ENCODE peak calls at places on chromosomes 2 and 18, in ten cellular contexts. D is iris pigment epithelial cell; A is AG10803; O is coronary artery; P is NCI-H69; S is T-helper 9 cell; W is activated CD4-positive, alpha-beta T cell treated with anti-CD3 and anti-CD28 coated beads, Interleukin-2, amount 10 ng/mL, durations not matched to agents 7 days and 5 days; C is SHP77; J is NCI-H510A treated with DMSO at 0.1 percent for 48 hours; F is MM.1S. K is an unnamed sample.

GRCh38 chr2:105522645-105523044 is 123.8 kb upstream of the FHL2 start:
- DNase-seq in S (no peak), A (peak; percentile 36), F (peak; percentile 15), O (no peak), C (no peak), P (no peak), D (peak; percentile 10), W (no peak), J (no peak), K (no peak)

GRCh38 chr2:36549063-36549662 is 48.8 kb downstream of the FEZ2 start:
- DNase-seq in S (no peak), P (no peak), A (no peak), D (peak; percentile 32), J (no peak), O (no peak), C (no peak), W (peak; percentile 10), F (no peak), K (no peak)

GRCh38 chr2:182504903-182505302 is 78.1 kb upstream of the PDE1A start:
- DNase-seq in P (no peak), J (no peak), F (no peak), W (no peak), O (no peak), S (no peak), D (peak; percentile 95), C (no peak), A (peak; percentile 64), K (no peak)

GRCh38 chr18:43876286-43877082 is 599.2 kb upstream of the SYT4 start:
- DNase-seq in A (no peak), S (no peak), D (peak; percentile 36), O (no peak), J (no peak), F (no peak), P (no peak), W (no peak), C (no peak), K (no peak)

GRCh38 chr2:98448441-98449145 is 3.9 kb downstream of the INPP4A start:
- DNase-seq in O (no peak), C (no peak), A (no peak), F (peak; percentile 87), W (peak; percentile 69), P (peak; percentile 5), D (no peak), S (no peak), J (no peak), K (peak; percentile 72)

GRCh38 chr2:220434365-220434764 is 806.9 kb downstream of the SLC4A3 start:
- DNase-seq in O (no peak), S (no peak), F (no peak), W (no peak), P (no peak), D (peak; percentile 84), A (no peak), J (no peak), C (no peak), K (no peak)

GRCh38 chr2:128644156-128644555 is 325.5 kb upstream of the HS6ST1 start:
- DNase-seq in A (no peak), D (no peak), W (no peak), S (no peak), O (no peak), P (no peak), C (no peak), J (no peak), F (no peak), K (no peak)

GRCh38 chr18:79405781-79406575 is 10.2 kb downstream of the NFATC1 start:
- DNase-seq in F (no peak), W (peak; percentile 91), P (no peak), J (no peak), S (peak; percentile 80), O (no peak), D (peak; percentile 34), C (no peak), A (no peak), K (peak; percentile 95)

GRCh38 chr2:17035010-17035409 is 369.4 kb upstream of the CYRIA start:
- DNase-seq in O (no peak), D (peak; percentile 80), F (no peak), S (no peak), A (peak; percentile 25), C (no peak), W (no peak), P (no peak), J (no peak), K (no peak)

GRCh38 chr2:98608962-98609604 is 694 bp downstream of the UNC50 start:
- DNase-seq in W (no peak), O (no peak), S (peak; percentile 5), A (peak; percentile 56), J (no peak), C (no peak), F (peak; percentile 12), P (peak; percentile 9), D (peak; percentile 67), K (no peak)

GRCh38 chr2:143730155-143730949 is 601.1 kb downstream of the ARHGAP15 start:
- DNase-seq in F (no peak), D (peak; percentile 14), C (no peak), J (no peak), P (peak; percentile 0), O (no peak), W (peak; percentile 10), A (peak; percentile 47), S (no peak), K (peak; percentile 21)

GRCh38 chr2:121266543-121267106 is 18.4 kb downstream of the TFCP2L1 start:
- DNase-seq in S (no peak), W (no peak), A (no peak), P (no peak), J (no peak), D (no peak), F (no peak), C (no peak), O (no peak), K (no peak)

GRCh38 chr2:240983361-240983995 is 14.9 kb upstream of the SNED1 start:
- DNase-seq in P (peak; percentile 84), J (peak; percentile 61), A (no peak), S (no peak), O (no peak), C (no peak), F (no peak), W (peak; percentile 36), D (peak; percentile 57), K (peak; percentile 55)

GRCh38 chr18:57781128-57781463 is 22.0 kb downstream of the ATP8B1 start:
- DNase-seq in C (no peak), J (no peak), O (no peak), D (no peak), A (no peak), F (no peak), S (no peak), P (no peak), W (no peak), K (no peak)

GRCh38 chr18:75207298-75208054 is 1.5 kb downstream of the PTGR3 start:
- DNase-seq in P (peak; percentile 70), D (peak; percentile 45), J (peak; percentile 51), S (no peak), W (no peak), F (no peak), A (peak; percentile 51), C (no peak), O (no peak), K (no peak)

GRCh38 chr2:190911813-190912212 is 31.2 kb downstream of the GLS start:
- DNase-seq in A (no peak), O (no peak), F (no peak), S (no peak), D (no peak), C (no peak), W (no peak), P (no peak), J (no peak), K (no peak)

GRCh38 chr2:234496835-234497591 is at the start of gene ARL4C:
- DNase-seq in O (no peak), D (peak; percentile 64), W (peak; percentile 72), F (no peak), P (peak; percentile 86), A (peak; percentile 75), C (peak; percentile 88), S (peak; percentile 67), J (peak; percentile 68), K (peak; percentile 68)

GRCh38 chr18:28905509-28905908 is 728.6 kb upstream of the CDH2 start:
- DNase-seq in D (peak; percentile 73), P (no peak), A (peak; percentile 17), O (no peak), F (no peak), S (no peak), J (no peak), C (no peak), W (no peak), K (no peak)

GRCh38 chr2:158755310-158755709 is 39.8 kb upstream of the DAPL1 start:
- DNase-seq in O (no peak), J (no peak), C (no peak), P (peak; percentile 68), W (no peak), D (no peak), F (no peak), S (no peak), A (no peak), K (no peak)

GRCh38 chr2:70344195-70344594 is 42.3 kb upstream of the FAM136A start:
- DNase-seq in C (no peak), W (no peak), A (peak; percentile 29), P (no peak), S (no peak), D (peak; percentile 6), F (no peak), J (no peak), O (no peak), K (no peak)

GRCh38 chr2:96245609-96246390 is 20.0 kb downstream of the TMEM127 start:
- DNase-seq in S (no peak), W (no peak), D (peak; percentile 85), O (no peak), A (no peak), J (no peak), C (no peak), P (no peak), F (peak; percentile 61), K (peak; percentile 24)

GRCh38 chr2:240402566-240403295 is 32.7 kb upstream of the GPC1 start:
- DNase-seq in W (no peak), F (no peak), J (no peak), D (no peak), S (no peak), O (peak; percentile 61), A (no peak), C (no peak), P (no peak), K (no peak)

GRCh38 chr18:35334821-35335220 is 9.4 kb downstream of the ZNF24 start:
- DNase-seq in P (no peak), D (peak; percentile 65), A (peak; percentile 61), C (no peak), S (no peak), F (no peak), W (no peak), J (no peak), O (no peak), K (no peak)

GRCh38 chr2:86648696-86649095 is 25.0 kb upstream of the RNF103 start:
- DNase-seq in D (peak; percentile 41), W (no peak), P (no peak), A (no peak), C (no peak), F (no peak), S (no peak), O (no peak), J (no peak), K (no peak)

GRCh38 chr2:165639504-165639903 is 154.5 kb downstream of the GALNT3 start:
- DNase-seq in A (no peak), J (no peak), P (no peak), C (no peak), D (no peak), F (no peak), W (no peak), O (no peak), S (no peak), K (no peak)

GRCh38 chr2:85012855-85013254 is 41.9 kb downstream of the KCMF1 start:
- DNase-seq in D (peak; percentile 36), P (no peak), C (no peak), F (no peak), W (no peak), A (no peak), O (no peak), J (no peak), S (no peak), K (no peak)

GRCh38 chr2:12534646-12535263 is 182.0 kb upstream of the TRIB2 start:
- DNase-seq in O (no peak), D (peak; percentile 97), W (no peak), S (no peak), F (no peak), P (no peak), C (no peak), J (no peak), A (peak; percentile 99), K (no peak)

GRCh38 chr2:233209117-233209977 is 42.1 kb upstream of the ATG16L1 start:
- DNase-seq in F (no peak), O (no peak), D (peak; percentile 26), J (no peak), S (no peak), C (no peak), A (no peak), P (peak; percentile 71), W (no peak), K (no peak)